ENCODE peak calls at places on chromosome 4, in nine cellular contexts. E, J, O, I, P, D, G, Z and K are unnamed samples.

GRCh38 chr4:95232358-95233156 is 316.2 kb downstream of the UNC5C start:
- DNase-seq in E (no peak), Z (no peak), I (no peak), P (no peak), O (no peak), J (no peak), D (no peak), G (no peak), K (no peak)

GRCh38 chr4:164251257-164251656 is 502.7 kb upstream of the SMIM31 start:
- DNase-seq in D (no peak), O (no peak), I (peak), Z (no peak), J (no peak), G (no peak), E (no peak), P (no peak), K (no peak)

GRCh38 chr4:136917312-136918110 is 614.8 kb downstream of the PCDH18 start:
- DNase-seq in P (no peak), G (no peak), D (no peak), I (no peak), E (no peak), Z (no peak), O (no peak), J (no peak), K (no peak)

GRCh38 chr4:135277980-135278315 is 1076.4 kb upstream of the PABPC4L start:
- DNase-seq in Z (no peak), O (peak), G (no peak), E (no peak), P (no peak), J (no peak), D (no peak), I (no peak), K (no peak)

GRCh38 chr4:4339504-4340085 is 47.3 kb upstream of the NSG1 start:
- DNase-seq in E (no peak), G (no peak), D (no peak), P (peak), I (no peak), J (no peak), Z (no peak), O (peak), K (no peak)

GRCh38 chr4:53026233-53026632 is 164.1 kb downstream of the RASL11B start:
- DNase-seq in G (no peak), P (peak), Z (no peak), O (no peak), D (no peak), J (no peak), I (no peak), E (no peak), K (no peak)

GRCh38 chr4:151475338-151475737 is 66.4 kb downstream of the FHIP1A start:
- DNase-seq in P (no peak), G (no peak), I (no peak), D (no peak), J (no peak), E (no peak), Z (no peak), O (no peak), K (no peak)

GRCh38 chr4:47154816-47155370 is 123.5 kb downstream of the GABRB1 start:
- DNase-seq in J (no peak), P (no peak), I (no peak), D (no peak), O (peak), G (no peak), Z (no peak), E (no peak), K (no peak)

GRCh38 chr4:169443748-169444147 is 168.6 kb downstream of the NEK1 start:
- DNase-seq in O (no peak), G (no peak), Z (no peak), D (no peak), P (no peak), J (no peak), I (no peak), E (no peak), K (no peak)